ENCODE peak calls at places on chromosomes 6 and 20, in six cellular contexts. U is amniotic epithelial cell; H is effector CD4-positive, alpha-beta T cell; Y is substantia nigra; Q is nephron progenitor cell; G is GM03348. S is an unnamed sample.

GRCh38 chr20:62602550-62602949 is 39.8 kb upstream of the SLCO4A1 start:
- DNase-seq in U (no peak), H (no peak), Y (no peak), Q (no peak), G (no peak), S (no peak)

GRCh38 chr6:108914235-108915022 is 66.2 kb downstream of the ARMC2 start:
- DNase-seq in U (no peak), H (peak; percentile 28), Y (no peak), Q (peak; percentile 7), G (no peak), S (peak; percentile 79)

GRCh38 chr6:7900621-7901020 is 10.0 kb downstream of the TXNDC5 start:
- DNase-seq in U (no peak), H (no peak), Y (no peak), Q (no peak), G (no peak), S (no peak)

GRCh38 chr6:160315310-160315709 is 32.9 kb upstream of the SLC22A3 start:
- DNase-seq in U (peak; percentile 41), H (no peak), Y (no peak), Q (no peak), G (no peak), S (no peak)

GRCh38 chr20:46111028-46111835 is 6.9 kb upstream of the CD40 start:
- DNase-seq in U (no peak), H (no peak), Y (peak; percentile 36), Q (no peak), G (no peak), S (peak; percentile 12)

GRCh38 chr6:41560440-41561192 is 14.4 kb downstream of the FOXP4 start:
- DNase-seq in U (peak; percentile 77), H (peak; percentile 86), Y (no peak), Q (peak; percentile 52), G (peak; percentile 90), S (no peak)

GRCh38 chr6:147065786-147066185 is 138.4 kb upstream of the STXBP5 start:
- DNase-seq in U (no peak), H (no peak), Y (no peak), Q (no peak), G (no peak), S (no peak)

GRCh38 chr20:23180451-23180921 is 94.4 kb upstream of the CD93 start:
- DNase-seq in U (no peak), H (no peak), Y (no peak), Q (peak; percentile 37), G (no peak), S (no peak)

GRCh38 chr6:48813821-48814220 is 649.2 kb downstream of the MMUT start:
- DNase-seq in U (peak; percentile 55), H (no peak), Y (no peak), Q (no peak), G (no peak), S (peak; percentile 69)

GRCh38 chr20:408843-409696 is 971 bp downstream of the RBCK1 start:
- DNase-seq in U (no peak), H (no peak), Y (no peak), Q (no peak), G (no peak), S (no peak)

GRCh38 chr6:65538644-65539043 is 168.4 kb downstream of the EYS start:
- DNase-seq in U (no peak), H (no peak), Y (no peak), Q (no peak), G (no peak), S (no peak)

GRCh38 chr20:43839793-43840199 is 74.9 kb upstream of the TOX2 start:
- DNase-seq in U (no peak), H (no peak), Y (no peak), Q (no peak), G (no peak), S (no peak)

GRCh38 chr6:13157293-13157692 is 171.0 kb downstream of the TBC1D7 start:
- DNase-seq in U (no peak), H (no peak), Y (no peak), Q (no peak), G (no peak), S (no peak)

GRCh38 chr6:13485923-13486557 is 1.4 kb downstream of the GFOD1 start:
- DNase-seq in U (peak; percentile 48), H (peak; percentile 21), Y (peak; percentile 17), Q (peak; percentile 42), G (peak; percentile 60), S (peak; percentile 51)

GRCh38 chr6:21893778-21894177 is 300.2 kb downstream of the SOX4 start:
- DNase-seq in U (no peak), H (no peak), Y (no peak), Q (no peak), G (no peak), S (no peak)

GRCh38 chr20:63434599-63435378 is 37.7 kb downstream of the KCNQ2 start:
- DNase-seq in U (peak; percentile 13), H (peak; percentile 58), Y (peak; percentile 33), Q (peak; percentile 84), G (peak; percentile 91), S (peak; percentile 46)

GRCh38 chr6:34460796-34461507 is 4.9 kb upstream of the PACSIN1 start:
- DNase-seq in U (no peak), H (no peak), Y (no peak), Q (no peak), G (no peak), S (no peak)

S was measured in fibroblast of villous mesenchyme.